ENCODE peak calls at places on chromosomes 12 and 14, in four cellular contexts. T, G, M and J are unnamed samples.

GRCh38 chr12:46933947-46934346 is 108.2 kb upstream of the SLC38A4 start:
- DNase-seq in T (peak; percentile 87), G (no peak), M (no peak), J (no peak)

GRCh38 chr14:68627868-68628604 is 164.8 kb downstream of the ZFP36L1 start:
- DNase-seq in T (no peak), G (peak; percentile 82), M (peak; percentile 90), J (peak; percentile 82)

GRCh38 chr12:11838403-11838802 is 188.9 kb downstream of the ETV6 start:
- DNase-seq in T (no peak), G (no peak), M (no peak), J (no peak)

GRCh38 chr12:53217930-53218307 is 10.9 kb upstream of the ITGB7 start:
- DNase-seq in T (peak; percentile 40), G (peak; percentile 39), M (no peak), J (peak; percentile 42)

GRCh38 chr12:32609966-32610365 is 69.1 kb upstream of the DNM1L start:
- DNase-seq in T (no peak), G (no peak), M (no peak), J (no peak)

GRCh38 chr14:31172084-31172483 is 35.5 kb downstream of the HECTD1 start:
- DNase-seq in T (peak; percentile 22), G (no peak), M (no peak), J (no peak)

GRCh38 chr12:67919406-67919805 is 69.8 kb upstream of the IFNG-AS1 start:
- DNase-seq in T (peak; percentile 64), G (no peak), M (no peak), J (no peak)

GRCh38 chr12:26744042-26744626 is 88.9 kb downstream of the ITPR2 start:
- DNase-seq in T (no peak), G (no peak), M (no peak), J (no peak)

GRCh38 chr12:132484183-132484890 is 5.6 kb upstream of the FBRSL1 start:
- DNase-seq in T (no peak), G (peak; percentile 36), M (peak; percentile 55), J (no peak)

GRCh38 chr14:102280376-102280962 is 24.5 kb downstream of the MOK start:
- DNase-seq in T (peak; percentile 86), G (no peak), M (no peak), J (no peak)

GRCh38 chr12:116674643-116675183 is 63.2 kb downstream of the SPRING1 start:
- DNase-seq in T (peak; percentile 10), G (no peak), M (no peak), J (no peak)

GRCh38 chr12:93113317-93114006 is 184.4 kb upstream of the EEA1 start:
- DNase-seq in T (no peak), G (no peak), M (no peak), J (no peak)

GRCh38 chr12:99009654-99010296 is 364.7 kb downstream of the APAF1 start:
- DNase-seq in T (peak; percentile 25), G (no peak), M (no peak), J (no peak)

GRCh38 chr12:30970559-30971202 is 44.1 kb downstream of the TSPAN11 start:
- DNase-seq in T (peak; percentile 65), G (no peak), M (no peak), J (no peak)

GRCh38 chr12:17097674-17098073 is 491.7 kb upstream of the LMO3 start:
- DNase-seq in T (no peak), G (peak; percentile 28), M (peak; percentile 31), J (no peak)

GRCh38 chr12:118608770-118609344 is 232.5 kb downstream of the SUDS3 start:
- DNase-seq in T (no peak), G (no peak), M (no peak), J (no peak)

GRCh38 chr12:55619352-55620138 is 17.1 kb upstream of the OR10P1 start:
- DNase-seq in T (peak; percentile 97), G (no peak), M (no peak), J (no peak)

GRCh38 chr14:100540141-100540925 is 46.9 kb downstream of the BEGAIN start:
- DNase-seq in T (no peak), G (peak; percentile 60), M (peak; percentile 66), J (peak; percentile 37)

GRCh38 chr14:29243355-29243754 is 476.8 kb downstream of the FOXG1 start:
- DNase-seq in T (no peak), G (no peak), M (no peak), J (no peak)

GRCh38 chr12:122995503-122996187 is 15.2 kb downstream of the ARL6IP4 start:
- DNase-seq in T (no peak), G (peak; percentile 85), M (peak; percentile 75), J (no peak)

GRCh38 chr12:71014180-71014785 is 93.7 kb upstream of the PTPRR start:
- DNase-seq in T (peak; percentile 69), G (no peak), M (no peak), J (no peak)

GRCh38 chr12:18382486-18382885 is 121.2 kb downstream of the PIK3C2G start:
- DNase-seq in T (peak; percentile 88), G (no peak), M (no peak), J (no peak)

GRCh38 chr12:131425468-131425867 is 285.4 kb upstream of the SFSWAP start:
- DNase-seq in T (no peak), G (no peak), M (no peak), J (no peak)

GRCh38 chr12:89991807-89992206 is 283.2 kb upstream of the ATP2B1 start:
- DNase-seq in T (no peak), G (no peak), M (no peak), J (no peak)

GRCh38 chr14:23294734-23295561 is 7.7 kb downstream of the PPP1R3E start:
- DNase-seq in T (peak; percentile 86), G (no peak), M (no peak), J (peak; percentile 59)

GRCh38 chr14:61350427-61350826 is 29.0 kb downstream of the PRKCH start:
- DNase-seq in T (no peak), G (no peak), M (no peak), J (no peak)

GRCh38 chr12:115508990-115509389 is 768.5 kb downstream of the MED13L start:
- DNase-seq in T (no peak), G (no peak), M (no peak), J (no peak)

GRCh38 chr12:124774054-124774461 is 89.6 kb downstream of the SCARB1 start:
- DNase-seq in T (peak; percentile 28), G (no peak), M (no peak), J (peak; percentile 65)

GRCh38 chr14:99655521-99655920 is 10.6 kb downstream of the HHIPL1 start:
- DNase-seq in T (peak; percentile 28), G (no peak), M (peak; percentile 10), J (no peak)

GRCh38 chr14:29227631-29228030 is 461.0 kb downstream of the FOXG1 start:
- DNase-seq in T (peak; percentile 19), G (no peak), M (no peak), J (no peak)

GRCh38 chr12:8697120-8697475 is 693 bp upstream of the RIMKLB start:
- DNase-seq in T (peak; percentile 67), G (no peak), M (peak; percentile 86), J (no peak)
- H3K4me1 ChIP-seq in T (peaks cover 33% of the 10 kb centered on the region), G (peaks cover 12% of the 10 kb centered on the region), M (peaks cover 12% of the 10 kb centered on the region), J (peaks cover 49% of the 10 kb centered on the region)

DNA sequence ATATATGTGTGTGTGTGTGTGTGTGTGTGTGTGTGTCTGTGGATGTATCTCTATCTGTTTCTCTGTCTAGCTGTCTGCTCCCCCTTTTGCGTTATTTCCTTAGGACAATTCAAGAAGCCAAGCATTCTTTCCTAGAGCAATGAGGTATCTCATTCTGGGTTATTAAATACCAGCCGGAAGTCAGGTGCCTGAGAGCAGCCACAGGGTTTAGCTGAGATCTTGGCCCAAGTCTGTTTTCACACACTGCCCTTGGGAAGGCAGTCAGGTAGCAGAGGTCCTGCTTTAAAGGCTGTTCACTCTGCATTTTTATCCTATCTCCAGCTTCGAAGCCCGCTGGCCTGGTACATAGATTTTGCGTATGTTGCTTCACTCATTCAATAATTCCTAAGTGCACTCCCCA is 76.8 kb downstream of the TSPAN9 start:
- DNase-seq in T (no peak), G (peak; percentile 29), M (no peak), J (no peak)
- H3K4me1 ChIP-seq in T (peaks cover 25% of the 10 kb centered on the region), G (peaks cover 52% of the 10 kb centered on the region), M (peaks cover 18% of the 10 kb centered on the region), J (peaks cover 57% of the 10 kb centered on the region)

GRCh38 chr14:51856897-51857296 is 3.5 kb upstream of the GNG2 start:
- DNase-seq in T (no peak), G (no peak), M (no peak), J (no peak)
- H3K4me1 ChIP-seq in T (peaks cover 59% of the 10 kb centered on the region), G (peaks cover 5% of the 10 kb centered on the region), M (no peaks in the 10 kb centered on the region), J (peaks cover 11% of the 10 kb centered on the region)

DNA sequence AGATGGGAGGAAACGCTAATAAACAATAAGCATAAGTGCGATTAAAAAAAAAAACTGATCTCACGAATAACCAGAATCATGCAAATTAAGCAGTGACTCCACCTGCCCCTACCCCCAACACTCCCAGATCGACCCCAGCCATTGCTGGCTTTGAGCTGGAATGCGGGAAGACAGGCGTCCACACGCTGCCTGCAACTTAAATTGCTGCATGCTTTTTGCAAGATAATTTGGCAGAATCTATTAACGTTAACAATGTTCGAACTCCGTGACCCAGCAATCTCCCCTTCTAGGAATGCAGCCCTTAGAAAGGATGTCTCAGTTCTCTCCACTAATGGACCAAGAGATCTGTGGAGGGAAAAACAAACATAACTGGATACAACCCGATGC is 946 bp upstream of the CKB start:
- DNase-seq in T (no peak), G (no peak), M (no peak), J (no peak)
- H3K4me1 ChIP-seq in T (peaks cover 40% of the 10 kb centered on the region), G (peaks cover 52% of the 10 kb centered on the region), M (peaks cover 37% of the 10 kb centered on the region), J (peaks cover 75% of the 10 kb centered on the region)

DNA sequence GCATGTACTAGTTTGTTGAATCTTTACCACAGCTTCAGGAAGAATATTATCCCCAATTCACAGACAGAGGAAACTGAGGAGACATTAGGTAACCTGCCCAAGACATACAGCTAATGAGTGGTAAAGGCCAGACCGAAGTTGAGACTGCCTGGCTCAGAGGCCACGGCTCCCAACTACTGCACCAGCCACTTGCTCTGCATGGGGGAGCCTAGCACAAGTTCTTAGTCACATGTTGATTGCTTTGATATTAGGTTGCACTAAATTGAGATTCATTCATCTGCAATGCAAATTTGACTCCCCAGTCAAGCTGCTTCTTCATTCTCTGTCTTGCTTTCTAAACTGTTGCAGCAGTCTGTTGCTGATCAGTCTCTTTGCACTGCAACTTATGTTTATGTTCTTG is 26.0 kb upstream of the POLR3B start:
- DNase-seq in T (no peak), G (no peak), M (no peak), J (no peak)
- H3K4me1 ChIP-seq in T (peaks cover 29% of the 10 kb centered on the region), G (peaks cover 2% of the 10 kb centered on the region), M (peaks cover 8% of the 10 kb centered on the region), J (peaks cover 17% of the 10 kb centered on the region)

DNA sequence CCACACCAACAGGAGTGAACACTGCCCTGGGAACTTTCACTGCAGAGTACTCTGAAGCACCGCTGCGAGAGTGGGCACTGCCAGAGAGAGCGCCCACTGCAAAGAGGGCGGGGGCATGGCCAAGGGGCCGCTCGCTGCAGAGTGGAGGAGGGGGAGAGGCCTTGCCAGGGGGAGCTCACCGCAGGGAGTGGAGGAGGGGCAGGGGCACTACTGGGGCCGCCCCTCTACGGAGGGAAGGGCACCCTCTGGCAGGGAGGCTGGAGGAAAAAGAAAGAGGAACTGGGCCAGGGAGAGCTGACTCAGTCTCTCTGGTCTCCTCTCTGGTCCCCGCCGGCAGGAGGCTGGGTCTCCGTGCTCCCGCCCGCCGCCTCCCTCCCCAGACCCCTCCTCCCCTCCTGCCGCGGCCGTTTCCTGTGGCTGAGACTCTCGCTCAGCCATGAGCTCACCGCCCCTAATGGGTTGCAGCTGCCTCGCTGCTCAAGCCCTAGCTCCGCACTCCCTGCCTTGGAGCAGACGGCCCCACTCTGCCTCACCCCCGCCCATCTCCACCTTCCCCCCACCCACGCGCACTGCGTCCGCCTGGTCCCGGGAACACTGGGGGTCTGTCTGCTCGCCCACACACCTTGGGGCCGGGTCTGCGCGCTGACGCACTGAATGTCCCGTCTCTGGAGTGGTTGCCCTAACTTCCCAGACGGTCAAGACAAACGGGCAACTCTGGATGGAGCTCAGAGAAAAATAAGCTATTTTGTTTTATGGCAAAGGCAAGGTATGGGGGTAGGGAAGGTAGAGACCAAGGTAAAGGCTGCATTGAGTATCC is 1.3 kb downstream of the ARHGEF40 start:
- DNase-seq in T (peak; percentile 98), G (peak; percentile 96), M (peak; percentile 96), J (peak; percentile 85)
- H3K4me1 ChIP-seq in T (peaks cover 32% of the 10 kb centered on the region), G (peaks cover 12% of the 10 kb centered on the region), M (peaks cover 17% of the 10 kb centered on the region), J (peaks cover 38% of the 10 kb centered on the region)